ENCODE peak calls at places on chromosome 14, in six cellular contexts. One of them, this sample, is unnamed. For H3K4me1, the result is how much of the 10 kb centered on the place peaks cover.

GRCh38 chr14:91048256-91048655 is 12.2 kb downstream of the RPS6KA5 start:
- DNase-seq in psoas muscle: no peak
- DNase-seq in astrocyte: no peak
- DNase-seq in tibial artery: no peak
- DNase-seq in ovary: no peak
- DNase-seq in MM.1S: no peak
- DNase-seq in this sample: no peak

GRCh38 chr14:57209561-57209960 is 59.1 kb downstream of the EXOC5 start:
- DNase-seq in psoas muscle: no peak
- DNase-seq in astrocyte: peak
- DNase-seq in tibial artery: no peak
- DNase-seq in ovary: no peak
- DNase-seq in MM.1S: no peak
- DNase-seq in this sample: no peak

GRCh38 chr14:95143813-95144620 is 13.3 kb downstream of the DICER1 start:
- DNase-seq in psoas muscle: no peak
- DNase-seq in astrocyte: no peak
- DNase-seq in tibial artery: no peak
- DNase-seq in ovary: no peak
- DNase-seq in MM.1S: peak
- DNase-seq in this sample: no peak

GRCh38 chr14:104039214-104039613 is 46.3 kb upstream of the ASPG start:
- DNase-seq in psoas muscle: no peak
- DNase-seq in astrocyte: no peak
- DNase-seq in tibial artery: no peak
- DNase-seq in ovary: no peak
- DNase-seq in MM.1S: no peak
- DNase-seq in this sample: no peak

GRCh38 chr14:96198430-96199133 is 6.1 kb upstream of the BDKRB2 start:
- DNase-seq in psoas muscle: no peak
- DNase-seq in astrocyte: no peak
- DNase-seq in tibial artery: no peak
- DNase-seq in ovary: no peak
- DNase-seq in MM.1S: no peak
- DNase-seq in this sample: no peak

GRCh38 chr14:58566979-58567378 is 70.8 kb upstream of the DACT1 start:
- DNase-seq in psoas muscle: no peak
- DNase-seq in astrocyte: no peak
- DNase-seq in tibial artery: no peak
- DNase-seq in ovary: no peak
- DNase-seq in MM.1S: peak
- DNase-seq in this sample: no peak

GRCh38 chr14:95320076-95320895 is 578 bp upstream of the CLMN start:
- DNase-seq in psoas muscle: peak
- DNase-seq in astrocyte: no peak
- DNase-seq in tibial artery: no peak
- DNase-seq in ovary: peak
- DNase-seq in MM.1S: no peak
- DNase-seq in this sample: no peak

GRCh38 chr14:103507751-103508150 is 14.9 kb downstream of the CKB start:
- DNase-seq in psoas muscle: no peak
- DNase-seq in astrocyte: no peak
- DNase-seq in tibial artery: no peak
- DNase-seq in ovary: no peak
- DNase-seq in MM.1S: no peak
- DNase-seq in this sample: no peak

GRCh38 chr14:97056086-97056485 is 258.9 kb downstream of the VRK1 start:
- DNase-seq in psoas muscle: no peak
- DNase-seq in astrocyte: no peak
- DNase-seq in tibial artery: no peak
- DNase-seq in ovary: no peak
- DNase-seq in MM.1S: no peak
- DNase-seq in this sample: no peak

GRCh38 chr14:100165376-100165775 is 5.9 kb upstream of the DEGS2 start:
- DNase-seq in psoas muscle: no peak
- DNase-seq in astrocyte: no peak
- DNase-seq in tibial artery: no peak
- DNase-seq in ovary: no peak
- DNase-seq in MM.1S: no peak
- DNase-seq in this sample: peak

GRCh38 chr14:78666336-78667056 is 496.3 kb downstream of the NRXN3 start:
- DNase-seq in psoas muscle: no peak
- DNase-seq in astrocyte: no peak
- DNase-seq in tibial artery: no peak
- DNase-seq in ovary: no peak
- DNase-seq in MM.1S: no peak
- DNase-seq in this sample: no peak

GRCh38 chr14:102333795-102334415 is 14.4 kb downstream of the ZNF839 start:
- DNase-seq in psoas muscle: no peak
- DNase-seq in astrocyte: no peak
- DNase-seq in tibial artery: no peak
- DNase-seq in ovary: no peak
- DNase-seq in MM.1S: no peak
- DNase-seq in this sample: no peak

GRCh38 chr14:102746568-102747438 is 30.4 kb upstream of the TRAF3 start:
- DNase-seq in psoas muscle: no peak
- DNase-seq in astrocyte: no peak
- DNase-seq in tibial artery: no peak
- DNase-seq in ovary: no peak
- DNase-seq in MM.1S: no peak
- DNase-seq in this sample: no peak

GRCh38 chr14:97771340-97772045 is 974.3 kb downstream of the VRK1 start:
- DNase-seq in psoas muscle: no peak
- DNase-seq in astrocyte: peak
- DNase-seq in tibial artery: no peak
- DNase-seq in ovary: no peak
- DNase-seq in MM.1S: no peak
- DNase-seq in this sample: no peak

GRCh38 chr14:100671386-100671901 is 55.2 kb upstream of the DLK1 start:
- DNase-seq in psoas muscle: no peak
- DNase-seq in astrocyte: no peak
- DNase-seq in tibial artery: no peak
- DNase-seq in ovary: no peak
- DNase-seq in MM.1S: no peak
- DNase-seq in this sample: no peak

GRCh38 chr14:77409131-77409533 is 14.2 kb downstream of the NOXRED1 start:
- DNase-seq in psoas muscle: no peak
- DNase-seq in astrocyte: no peak
- DNase-seq in tibial artery: no peak
- DNase-seq in ovary: no peak
- DNase-seq in MM.1S: no peak
- DNase-seq in this sample: no peak

GRCh38 chr14:29803045-29803444 is 124.6 kb downstream of the PRKD1 start:
- DNase-seq in psoas muscle: no peak
- DNase-seq in astrocyte: no peak
- DNase-seq in tibial artery: no peak
- DNase-seq in ovary: no peak
- DNase-seq in MM.1S: no peak
- DNase-seq in this sample: no peak

GRCh38 chr14:29802211-29802610 is 125.4 kb downstream of the PRKD1 start:
- DNase-seq in psoas muscle: no peak
- DNase-seq in astrocyte: no peak
- DNase-seq in tibial artery: no peak
- DNase-seq in ovary: no peak
- DNase-seq in MM.1S: no peak
- DNase-seq in this sample: no peak

GRCh38 chr14:29805415-29806123 is 122.1 kb downstream of the PRKD1 start:
- DNase-seq in psoas muscle: peak
- DNase-seq in astrocyte: peak
- DNase-seq in tibial artery: peak
- DNase-seq in ovary: peak
- DNase-seq in MM.1S: no peak
- DNase-seq in this sample: peak

GRCh38 chr14:29804481-29804880 is 123.2 kb downstream of the PRKD1 start:
- DNase-seq in psoas muscle: no peak
- DNase-seq in astrocyte: no peak
- DNase-seq in tibial artery: no peak
- DNase-seq in ovary: no peak
- DNase-seq in MM.1S: no peak
- DNase-seq in this sample: no peak

DNA sequence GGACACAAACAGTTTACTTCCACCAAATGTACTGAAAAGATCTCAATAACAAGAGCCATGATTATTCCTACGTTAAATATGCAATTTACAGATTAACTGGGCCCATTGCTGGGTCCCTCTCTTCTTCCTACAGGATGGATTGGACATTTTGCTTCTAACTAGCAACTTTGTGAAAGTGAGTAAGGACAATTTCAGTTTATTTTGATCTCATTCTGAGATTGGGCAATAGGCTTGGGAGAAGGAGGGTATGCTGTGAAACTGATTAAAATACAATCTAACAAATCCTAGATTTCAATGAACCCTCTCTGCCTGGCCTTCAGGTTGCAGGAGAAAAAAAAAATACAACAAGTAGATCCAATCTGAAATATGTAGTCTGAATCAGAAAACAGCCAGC is 121.5 kb downstream of the PRKD1 start:
- DNase-seq in psoas muscle: no peak
- DNase-seq in astrocyte: no peak
- DNase-seq in tibial artery: no peak
- DNase-seq in ovary: no peak
- DNase-seq in MM.1S: no peak
- DNase-seq in this sample: no peak
- H3K27ac ChIP-seq in psoas muscle: no peak
- H3K27ac ChIP-seq in astrocyte: no peak
- H3K27ac ChIP-seq in tibial artery: no peak
- H3K27ac ChIP-seq in ovary: no peak
- H3K27ac ChIP-seq in MM.1S: no peak
- H3K27ac ChIP-seq in this sample: no peak

GRCh38 chr14:38420045-38420444 is 164.2 kb upstream of the CLEC14A start:
- DNase-seq in psoas muscle: no peak
- DNase-seq in astrocyte: peak
- DNase-seq in tibial artery: no peak
- DNase-seq in ovary: no peak
- DNase-seq in MM.1S: no peak
- DNase-seq in this sample: no peak

GRCh38 chr14:38425324-38425976 is 169.6 kb upstream of the CLEC14A start:
- DNase-seq in psoas muscle: no peak
- DNase-seq in astrocyte: no peak
- DNase-seq in tibial artery: no peak
- DNase-seq in ovary: no peak
- DNase-seq in MM.1S: no peak
- DNase-seq in this sample: no peak

GRCh38 chr14:38419579-38419978 is 163.7 kb upstream of the CLEC14A start:
- DNase-seq in psoas muscle: no peak
- DNase-seq in astrocyte: peak
- DNase-seq in tibial artery: no peak
- DNase-seq in ovary: no peak
- DNase-seq in MM.1S: no peak
- DNase-seq in this sample: no peak
- TF ChIP-seq CTCF in psoas muscle: no peak
- TF ChIP-seq CTCF in astrocyte: no peak
- TF ChIP-seq CTCF in tibial artery: no peak
- TF ChIP-seq CTCF in ovary: no peak
- TF ChIP-seq CTCF in MM.1S: no peak
- TF ChIP-seq CTCF in this sample: no peak

GRCh38 chr14:51614707-51615106 is 37.0 kb upstream of the FRMD6 start:
- DNase-seq in psoas muscle: no peak
- DNase-seq in astrocyte: peak
- DNase-seq in tibial artery: no peak
- DNase-seq in ovary: no peak
- DNase-seq in MM.1S: peak
- DNase-seq in this sample: no peak

GRCh38 chr14:51619551-51619950 is 32.2 kb upstream of the FRMD6 start:
- DNase-seq in psoas muscle: no peak
- DNase-seq in astrocyte: no peak
- DNase-seq in tibial artery: no peak
- DNase-seq in ovary: no peak
- DNase-seq in MM.1S: no peak
- DNase-seq in this sample: no peak

GRCh38 chr14:51616724-51617409 is 34.8 kb upstream of the FRMD6 start:
- DNase-seq in psoas muscle: no peak
- DNase-seq in astrocyte: peak
- DNase-seq in tibial artery: no peak
- DNase-seq in ovary: no peak
- DNase-seq in MM.1S: no peak
- DNase-seq in this sample: no peak

GRCh38 chr14:51613436-51613835 is 38.3 kb upstream of the FRMD6 start:
- DNase-seq in psoas muscle: no peak
- DNase-seq in astrocyte: no peak
- DNase-seq in tibial artery: no peak
- DNase-seq in ovary: no peak
- DNase-seq in MM.1S: no peak
- DNase-seq in this sample: no peak

GRCh38 chr14:51616256-51616655 is 35.5 kb upstream of the FRMD6 start:
- DNase-seq in psoas muscle: no peak
- DNase-seq in astrocyte: no peak
- DNase-seq in tibial artery: no peak
- DNase-seq in ovary: no peak
- DNase-seq in MM.1S: no peak
- DNase-seq in this sample: no peak
- H3K4me1 ChIP-seq in psoas muscle: under half
- H3K4me1 ChIP-seq in astrocyte: under half
- H3K4me1 ChIP-seq in tibial artery: under half
- H3K4me1 ChIP-seq in ovary: under half
- H3K4me1 ChIP-seq in MM.1S: under half
- H3K4me1 ChIP-seq in this sample: under half

GRCh38 chr14:105486333-105486973 is at the start of gene CRIP1:
- DNase-seq in psoas muscle: no peak
- DNase-seq in astrocyte: no peak
- DNase-seq in tibial artery: no peak
- DNase-seq in ovary: no peak
- DNase-seq in MM.1S: no peak
- DNase-seq in this sample: no peak
- H3K27ac ChIP-seq in psoas muscle: peak
- H3K27ac ChIP-seq in astrocyte: no peak
- H3K27ac ChIP-seq in tibial artery: peak
- H3K27ac ChIP-seq in ovary: no peak
- H3K27ac ChIP-seq in MM.1S: peak
- H3K27ac ChIP-seq in this sample: peak